ENCODE peak calls at places on chromosomes 2 and 18, in six cellular contexts. One of them, this sample, is unnamed.
A peak's percentile ranks its signal among the peaks of the same experiment; 100 is the strongest.

GRCh38 chr2:119775102-119775501 is 15.4 kb downstream of the PTPN4 start:
- DNase-seq in transverse colon: no peak
- DNase-seq in HepG2: no peak
- DNase-seq in GM23338: no peak
- DNase-seq in endothelial cell of umbilical vein: no peak
- DNase-seq in Panc1: no peak
- DNase-seq in this sample: no peak

GRCh38 chr18:68244786-68245185 is 470.1 kb downstream of the TMX3 start:
- DNase-seq in transverse colon: no peak
- DNase-seq in HepG2: no peak
- DNase-seq in GM23338: no peak
- DNase-seq in endothelial cell of umbilical vein: no peak
- DNase-seq in Panc1: no peak
- DNase-seq in this sample: no peak

GRCh38 chr2:206092297-206092696 is 6.3 kb upstream of the INO80D start:
- DNase-seq in transverse colon: no peak
- DNase-seq in HepG2: no peak
- DNase-seq in GM23338: no peak
- DNase-seq in endothelial cell of umbilical vein: no peak
- DNase-seq in Panc1: no peak
- DNase-seq in this sample: no peak

GRCh38 chr18:13558132-13558531 is 168.2 kb downstream of the FAM210A start:
- DNase-seq in transverse colon: no peak
- DNase-seq in HepG2: peak; percentile 52
- DNase-seq in GM23338: peak; percentile 73
- DNase-seq in endothelial cell of umbilical vein: peak; percentile 40
- DNase-seq in Panc1: peak; percentile 30
- DNase-seq in this sample: no peak

GRCh38 chr2:8216397-8216796 is 465.5 kb upstream of the ID2 start:
- DNase-seq in transverse colon: no peak
- DNase-seq in HepG2: no peak
- DNase-seq in GM23338: no peak
- DNase-seq in endothelial cell of umbilical vein: no peak
- DNase-seq in Panc1: no peak
- DNase-seq in this sample: peak; percentile 8

GRCh38 chr18:5058768-5059539 is 138.1 kb downstream of the AKAIN1 start:
- DNase-seq in transverse colon: no peak
- DNase-seq in HepG2: no peak
- DNase-seq in GM23338: no peak
- DNase-seq in endothelial cell of umbilical vein: no peak
- DNase-seq in Panc1: no peak
- DNase-seq in this sample: no peak

GRCh38 chr2:140586379-140586778 is 1544.4 kb downstream of the LRP1B start:
- DNase-seq in transverse colon: peak; percentile 8
- DNase-seq in HepG2: peak; percentile 54
- DNase-seq in GM23338: peak; percentile 80
- DNase-seq in endothelial cell of umbilical vein: peak; percentile 42
- DNase-seq in Panc1: peak; percentile 36
- DNase-seq in this sample: no peak

GRCh38 chr18:27121108-27121507 is 64.0 kb downstream of the CHST9 start:
- DNase-seq in transverse colon: no peak
- DNase-seq in HepG2: no peak
- DNase-seq in GM23338: no peak
- DNase-seq in endothelial cell of umbilical vein: no peak
- DNase-seq in Panc1: no peak
- DNase-seq in this sample: no peak

GRCh38 chr2:158043181-158043948 is 58.3 kb upstream of the UPP2 start:
- DNase-seq in transverse colon: no peak
- DNase-seq in HepG2: no peak
- DNase-seq in GM23338: no peak
- DNase-seq in endothelial cell of umbilical vein: no peak
- DNase-seq in Panc1: no peak
- DNase-seq in this sample: peak; percentile 77

GRCh38 chr18:51751901-51752300 is 554.4 kb upstream of the MEX3C start:
- DNase-seq in transverse colon: no peak
- DNase-seq in HepG2: no peak
- DNase-seq in GM23338: no peak
- DNase-seq in endothelial cell of umbilical vein: no peak
- DNase-seq in Panc1: no peak
- DNase-seq in this sample: no peak

GRCh38 chr2:168698959-168699358 is 103.5 kb upstream of the NOSTRIN start:
- DNase-seq in transverse colon: no peak
- DNase-seq in HepG2: no peak
- DNase-seq in GM23338: no peak
- DNase-seq in endothelial cell of umbilical vein: no peak
- DNase-seq in Panc1: no peak
- DNase-seq in this sample: no peak

GRCh38 chr18:76886112-76886511 is 63.8 kb downstream of the ZNF236 start:
- DNase-seq in transverse colon: no peak
- DNase-seq in HepG2: no peak
- DNase-seq in GM23338: no peak
- DNase-seq in endothelial cell of umbilical vein: no peak
- DNase-seq in Panc1: no peak
- DNase-seq in this sample: no peak

GRCh38 chr18:64116806-64117205 is 32.1 kb downstream of the LINC00305 start:
- DNase-seq in transverse colon: no peak
- DNase-seq in HepG2: no peak
- DNase-seq in GM23338: peak; percentile 78
- DNase-seq in endothelial cell of umbilical vein: no peak
- DNase-seq in Panc1: no peak
- DNase-seq in this sample: no peak

GRCh38 chr2:106095478-106096392 is 98.4 kb downstream of the UXS1 start:
- DNase-seq in transverse colon: peak; percentile 54
- DNase-seq in HepG2: no peak
- DNase-seq in GM23338: no peak
- DNase-seq in endothelial cell of umbilical vein: no peak
- DNase-seq in Panc1: no peak
- DNase-seq in this sample: peak; percentile 86

GRCh38 chr18:34521040-34521439 is 189.1 kb upstream of the DTNA start:
- DNase-seq in transverse colon: no peak
- DNase-seq in HepG2: no peak
- DNase-seq in GM23338: no peak
- DNase-seq in endothelial cell of umbilical vein: no peak
- DNase-seq in Panc1: no peak
- DNase-seq in this sample: no peak

GRCh38 chr2:220104871-220105351 is 477.5 kb downstream of the SLC4A3 start:
- DNase-seq in transverse colon: no peak
- DNase-seq in HepG2: no peak
- DNase-seq in GM23338: peak; percentile 36
- DNase-seq in endothelial cell of umbilical vein: no peak
- DNase-seq in Panc1: no peak
- DNase-seq in this sample: peak; percentile 89

GRCh38 chr2:112480540-112481049 is 1.4 kb upstream of the TTL start:
- DNase-seq in transverse colon: peak; percentile 13
- DNase-seq in HepG2: peak; percentile 24
- DNase-seq in GM23338: peak; percentile 36
- DNase-seq in endothelial cell of umbilical vein: peak; percentile 7
- DNase-seq in Panc1: no peak
- DNase-seq in this sample: no peak

GRCh38 chr2:210756821-210757220 is 200.4 kb downstream of the CPS1 start:
- DNase-seq in transverse colon: no peak
- DNase-seq in HepG2: no peak
- DNase-seq in GM23338: no peak
- DNase-seq in endothelial cell of umbilical vein: no peak
- DNase-seq in Panc1: no peak
- DNase-seq in this sample: no peak

GRCh38 chr2:9378433-9379371 is 44.6 kb downstream of the ITGB1BP1 start:
- DNase-seq in transverse colon: peak; percentile 35
- DNase-seq in HepG2: no peak
- DNase-seq in GM23338: no peak
- DNase-seq in endothelial cell of umbilical vein: peak; percentile 60
- DNase-seq in Panc1: no peak
- DNase-seq in this sample: no peak

GRCh38 chr2:38747007-38747424 is 4.1 kb downstream of the SRSF7 start:
- DNase-seq in transverse colon: no peak
- DNase-seq in HepG2: no peak
- DNase-seq in GM23338: no peak
- DNase-seq in endothelial cell of umbilical vein: no peak
- DNase-seq in Panc1: no peak
- DNase-seq in this sample: no peak

GRCh38 chr2:175203621-175204496 is 22.3 kb upstream of the ATP5MC3 start:
- DNase-seq in transverse colon: peak; percentile 46
- DNase-seq in HepG2: peak; percentile 50
- DNase-seq in GM23338: peak; percentile 86
- DNase-seq in endothelial cell of umbilical vein: peak; percentile 54
- DNase-seq in Panc1: no peak
- DNase-seq in this sample: no peak

GRCh38 chr2:196431957-196432356 is 207.6 kb upstream of the CCDC150 start:
- DNase-seq in transverse colon: no peak
- DNase-seq in HepG2: peak; percentile 29
- DNase-seq in GM23338: peak; percentile 85
- DNase-seq in endothelial cell of umbilical vein: peak; percentile 28
- DNase-seq in Panc1: no peak
- DNase-seq in this sample: no peak

GRCh38 chr2:65130440-65131175 is 702 bp upstream of the RAB1A start:
- DNase-seq in transverse colon: no peak
- DNase-seq in HepG2: no peak
- DNase-seq in GM23338: no peak
- DNase-seq in endothelial cell of umbilical vein: no peak
- DNase-seq in Panc1: no peak
- DNase-seq in this sample: no peak

GRCh38 chr2:96501471-96501874 is 3.7 kb downstream of the NEURL3 start:
- DNase-seq in transverse colon: no peak
- DNase-seq in HepG2: no peak
- DNase-seq in GM23338: no peak
- DNase-seq in endothelial cell of umbilical vein: peak; percentile 22
- DNase-seq in Panc1: no peak
- DNase-seq in this sample: no peak
- H3K27me3 ChIP-seq in transverse colon: peaks cover 13% of the 10 kb centered on the region
- H3K27me3 ChIP-seq in HepG2: no peaks in the 10 kb centered on the region
- H3K27me3 ChIP-seq in GM23338: peaks cover 5% of the 10 kb centered on the region
- H3K27me3 ChIP-seq in endothelial cell of umbilical vein: peaks cover 28% of the 10 kb centered on the region
- H3K27me3 ChIP-seq in Panc1: no peaks in the 10 kb centered on the region
- H3K27me3 ChIP-seq in this sample: peaks cover 36% of the 10 kb centered on the region

GRCh38 chr2:239927424-239927981 is 97.6 kb downstream of the NDUFA10 start:
- DNase-seq in transverse colon: no peak
- DNase-seq in HepG2: peak; percentile 75
- DNase-seq in GM23338: no peak
- DNase-seq in endothelial cell of umbilical vein: peak; percentile 17
- DNase-seq in Panc1: peak; percentile 78
- DNase-seq in this sample: no peak
- TF ChIP-seq POLR2AphosphoS5 in transverse colon: no peak
- TF ChIP-seq POLR2AphosphoS5 in HepG2: no peak
- TF ChIP-seq POLR2AphosphoS5 in GM23338: no peak
- TF ChIP-seq POLR2AphosphoS5 in endothelial cell of umbilical vein: no peak
- TF ChIP-seq POLR2AphosphoS5 in Panc1: no peak
- TF ChIP-seq POLR2AphosphoS5 in this sample: no peak

GRCh38 chr2:236244256-236244655 is 19.9 kb downstream of the ASB18 start:
- DNase-seq in transverse colon: no peak
- DNase-seq in HepG2: no peak
- DNase-seq in GM23338: no peak
- DNase-seq in endothelial cell of umbilical vein: no peak
- DNase-seq in Panc1: no peak
- DNase-seq in this sample: no peak

GRCh38 chr2:236241181-236242056 is 22.8 kb downstream of the ASB18 start:
- DNase-seq in transverse colon: no peak
- DNase-seq in HepG2: no peak
- DNase-seq in GM23338: no peak
- DNase-seq in endothelial cell of umbilical vein: no peak
- DNase-seq in Panc1: no peak
- DNase-seq in this sample: peak; percentile 78

GRCh38 chr2:236239276-236240065 is 24.7 kb downstream of the ASB18 start:
- DNase-seq in transverse colon: no peak
- DNase-seq in HepG2: no peak
- DNase-seq in GM23338: no peak
- DNase-seq in endothelial cell of umbilical vein: no peak
- DNase-seq in Panc1: no peak
- DNase-seq in this sample: no peak

GRCh38 chr2:236240228-236240990 is 23.8 kb downstream of the ASB18 start:
- DNase-seq in transverse colon: no peak
- DNase-seq in HepG2: no peak
- DNase-seq in GM23338: peak; percentile 75
- DNase-seq in endothelial cell of umbilical vein: no peak
- DNase-seq in Panc1: peak; percentile 4
- DNase-seq in this sample: no peak

GRCh38 chr2:236242057-236242495 is 22.1 kb downstream of the ASB18 start:
- DNase-seq in transverse colon: no peak
- DNase-seq in HepG2: no peak
- DNase-seq in GM23338: no peak
- DNase-seq in endothelial cell of umbilical vein: no peak
- DNase-seq in Panc1: no peak
- DNase-seq in this sample: no peak
- H3K27me3 ChIP-seq in transverse colon: peaks cover 32% of the 10 kb centered on the region
- H3K27me3 ChIP-seq in HepG2: peaks cover 14% of the 10 kb centered on the region
- H3K27me3 ChIP-seq in GM23338: peaks cover 14% of the 10 kb centered on the region
- H3K27me3 ChIP-seq in endothelial cell of umbilical vein: peaks cover 4% of the 10 kb centered on the region
- H3K27me3 ChIP-seq in Panc1: no peaks in the 10 kb centered on the region
- H3K27me3 ChIP-seq in this sample: peaks cover 7% of the 10 kb centered on the region

GRCh38 chr2:109613922-109614714 is at the start of the genes SEPTIN10 and SOWAHC:
- DNase-seq in transverse colon: peak; percentile 96
- DNase-seq in HepG2: peak; percentile 98
- DNase-seq in GM23338: peak; percentile 97
- DNase-seq in endothelial cell of umbilical vein: peak; percentile 99
- DNase-seq in Panc1: peak; percentile 92
- DNase-seq in this sample: peak; percentile 98

GRCh38 chr2:109609352-109610024 is 4.3 kb downstream of the SEPTIN10 start:
- DNase-seq in transverse colon: no peak
- DNase-seq in HepG2: no peak
- DNase-seq in GM23338: peak; percentile 27
- DNase-seq in endothelial cell of umbilical vein: peak; percentile 82
- DNase-seq in Panc1: no peak
- DNase-seq in this sample: no peak

GRCh38 chr2:109614715-109615636 is 812 bp downstream of the SOWAHC start:
- DNase-seq in transverse colon: peak; percentile 31
- DNase-seq in HepG2: no peak
- DNase-seq in GM23338: peak; percentile 38
- DNase-seq in endothelial cell of umbilical vein: peak; percentile 25
- DNase-seq in Panc1: no peak
- DNase-seq in this sample: no peak

GRCh38 chr2:109612991-109613921 is 510 bp downstream of the SEPTIN10 start:
- DNase-seq in transverse colon: peak; percentile 63
- DNase-seq in HepG2: peak; percentile 48
- DNase-seq in GM23338: peak; percentile 55
- DNase-seq in endothelial cell of umbilical vein: peak; percentile 72
- DNase-seq in Panc1: no peak
- DNase-seq in this sample: no peak

GRCh38 chr2:109611467-109612095 is 2.2 kb downstream of the SEPTIN10 start:
- DNase-seq in transverse colon: no peak
- DNase-seq in HepG2: peak; percentile 35
- DNase-seq in GM23338: no peak
- DNase-seq in endothelial cell of umbilical vein: peak; percentile 50
- DNase-seq in Panc1: no peak
- DNase-seq in this sample: no peak
- TF ChIP-seq POLR2AphosphoS5 in transverse colon: no peak
- TF ChIP-seq POLR2AphosphoS5 in HepG2: no peak
- TF ChIP-seq POLR2AphosphoS5 in GM23338: no peak
- TF ChIP-seq POLR2AphosphoS5 in endothelial cell of umbilical vein: no peak
- TF ChIP-seq POLR2AphosphoS5 in Panc1: peak; percentile 22
- TF ChIP-seq POLR2AphosphoS5 in this sample: no peak

GRCh38 chr2:219034823-219035222 is 6.5 kb downstream of the CFAP65 start:
- DNase-seq in transverse colon: no peak
- DNase-seq in HepG2: no peak
- DNase-seq in GM23338: peak; percentile 35
- DNase-seq in endothelial cell of umbilical vein: no peak
- DNase-seq in Panc1: no peak
- DNase-seq in this sample: no peak
- H3K27me3 ChIP-seq in transverse colon: peaks cover 18% of the 10 kb centered on the region
- H3K27me3 ChIP-seq in HepG2: peaks cover 9% of the 10 kb centered on the region
- H3K27me3 ChIP-seq in GM23338: no peaks in the 10 kb centered on the region
- H3K27me3 ChIP-seq in endothelial cell of umbilical vein: peaks cover 18% of the 10 kb centered on the region
- H3K27me3 ChIP-seq in Panc1: peaks cover 2% of the 10 kb centered on the region
- H3K27me3 ChIP-seq in this sample: no peaks in the 10 kb centered on the region

GRCh38 chr2:74199275-74199701 is 873 bp downstream of the MTHFD2 start:
- DNase-seq in transverse colon: no peak
- DNase-seq in HepG2: no peak
- DNase-seq in GM23338: no peak
- DNase-seq in endothelial cell of umbilical vein: no peak
- DNase-seq in Panc1: no peak
- DNase-seq in this sample: no peak
- TF ChIP-seq POLR2AphosphoS5 in transverse colon: peak; percentile 21
- TF ChIP-seq POLR2AphosphoS5 in HepG2: no peak
- TF ChIP-seq POLR2AphosphoS5 in GM23338: no peak
- TF ChIP-seq POLR2AphosphoS5 in endothelial cell of umbilical vein: no peak
- TF ChIP-seq POLR2AphosphoS5 in Panc1: no peak
- TF ChIP-seq POLR2AphosphoS5 in this sample: peak; percentile 20

This sample was measured in esophagus muscularis mucosa.